ENCODE peak calls at places on chromosomes 3 and 15, in seven cellular contexts. N is K562, Y is BE2C, H is uterus, G is GM10248, C is H9, B is NB4. E is an unnamed sample.

GRCh38 chr15:85771276-85771675 is 23.4 kb downstream of the KLHL25 start:
- DNase-seq in N (no peak), Y (no peak), H (no peak), G (no peak), C (no peak), B (no peak), E (no peak)

GRCh38 chr3:34155108-34155507 is 356.7 kb downstream of the PDCD6IP start:
- DNase-seq in N (no peak), Y (no peak), H (no peak), G (no peak), C (no peak), B (no peak), E (no peak)

GRCh38 chr15:71809346-71809745 is 1.0 kb upstream of the NR2E3 start:
- DNase-seq in N (no peak), Y (no peak), H (no peak), G (no peak), C (no peak), B (no peak), E (no peak)

GRCh38 chr3:9168230-9168629 is 81.2 kb downstream of the SRGAP3 start:
- DNase-seq in N (no peak), Y (no peak), H (no peak), G (peak), C (peak), B (no peak), E (peak)

GRCh38 chr3:27097171-27097570 is 272.0 kb downstream of the NEK10 start:
- DNase-seq in N (no peak), Y (no peak), H (no peak), G (no peak), C (no peak), B (no peak), E (no peak)

GRCh38 chr3:58047806-58048205 is 39.6 kb downstream of the FLNB start:
- DNase-seq in N (no peak), Y (no peak), H (no peak), G (no peak), C (no peak), B (no peak), E (no peak)

GRCh38 chr15:83631534-83631933 is 22.4 kb upstream of the ADAMTSL3 start:
- DNase-seq in N (no peak), Y (no peak), H (no peak), G (no peak), C (no peak), B (no peak), E (no peak)

GRCh38 chr3:150202696-150203095 is 205.4 kb upstream of the TSC22D2 start:
- DNase-seq in N (no peak), Y (no peak), H (no peak), G (no peak), C (no peak), B (no peak), E (no peak)

GRCh38 chr15:39144613-39145012 is 436.3 kb upstream of the THBS1 start:
- DNase-seq in N (no peak), Y (no peak), H (no peak), G (no peak), C (no peak), B (no peak), E (no peak)

GRCh38 chr3:114454592-114455251 is 160.9 kb downstream of the TIGIT start:
- DNase-seq in N (no peak), Y (peak), H (no peak), G (no peak), C (no peak), B (no peak), E (peak)

GRCh38 chr3:44996556-44996969 is 20.5 kb downstream of the EXOSC7 start:
- DNase-seq in N (no peak), Y (peak), H (no peak), G (peak), C (no peak), B (no peak), E (no peak)

GRCh38 chr15:62739507-62739906 is 303.0 kb upstream of the TPM1 start:
- DNase-seq in N (no peak), Y (no peak), H (no peak), G (no peak), C (no peak), B (no peak), E (no peak)

GRCh38 chr3:127000128-127000527 is 17.2 kb downstream of the PLXNA1 start:
- DNase-seq in N (no peak), Y (no peak), H (no peak), G (no peak), C (no peak), B (no peak), E (no peak)

GRCh38 chr3:127836004-127836882 is 13.9 kb upstream of the MGLL start:
- DNase-seq in N (no peak), Y (no peak), H (no peak), G (peak), C (no peak), B (no peak), E (peak)

GRCh38 chr3:183428140-183429023 is at the start of gene MCF2L2:
- DNase-seq in N (peak), Y (peak), H (peak), G (peak), C (peak), B (peak), E (peak)

GRCh38 chr3:183430325-183430957 is 2.0 kb upstream of the MCF2L2 start:
- DNase-seq in N (no peak), Y (no peak), H (no peak), G (peak), C (no peak), B (no peak), E (peak)

DNA sequence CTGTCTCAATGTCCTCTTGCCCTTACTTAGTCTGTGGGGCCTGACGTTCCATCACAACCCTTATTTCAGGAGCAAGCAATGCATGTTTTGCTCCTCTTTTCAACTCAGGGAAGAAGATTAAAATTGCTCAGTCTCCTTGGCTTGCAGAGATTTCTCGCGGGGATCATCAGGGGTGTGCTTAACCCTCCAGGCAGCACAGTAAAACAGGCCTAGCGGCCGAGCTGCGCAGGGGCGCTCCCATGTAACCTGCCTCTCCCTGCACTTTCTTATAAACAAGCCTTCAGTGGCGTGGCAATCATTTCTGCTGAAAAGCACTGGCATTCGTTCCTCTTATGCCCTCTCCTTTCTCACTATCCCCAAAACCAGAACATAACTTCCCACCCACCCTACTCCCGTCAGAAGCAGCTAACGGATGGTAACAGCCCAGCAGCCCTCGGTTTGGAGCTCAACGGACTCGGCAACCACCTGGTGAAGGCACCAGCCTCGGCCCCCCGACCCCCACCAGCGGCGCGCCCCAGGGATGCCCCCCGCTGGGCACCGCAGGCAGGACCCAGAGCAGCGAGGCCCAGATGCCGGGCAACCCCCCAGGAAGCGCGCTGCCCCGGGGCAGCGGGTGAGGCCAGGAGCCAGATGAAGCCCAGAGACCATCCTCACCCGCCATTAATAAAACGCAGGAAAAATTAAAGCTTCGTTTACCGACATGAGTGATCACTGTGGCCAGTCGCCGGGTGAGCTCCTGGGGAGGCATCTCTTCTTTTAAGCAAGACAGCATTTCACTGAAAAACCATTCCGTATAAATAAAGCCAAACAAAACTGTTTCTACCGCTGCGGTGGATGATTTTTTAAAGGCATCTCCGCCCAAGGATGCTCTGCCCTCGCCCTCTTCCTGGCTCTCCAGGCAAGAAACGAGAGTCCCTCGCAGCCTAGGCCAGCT is 946 bp downstream of the MCF2L2 start:
- DNase-seq in N (no peak), Y (peak), H (no peak), G (no peak), C (peak), B (no peak), E (no peak)
- TF ChIP-seq CTCF in N (no peak), Y (no peak), H (no peak), G (no peak), C (peak), B (no peak), E (no peak)

GRCh38 chr3:124281453-124282316 is 289.8 kb upstream of the ROPN1 start:
- DNase-seq in N (peak), Y (peak), H (no peak), G (peak), C (no peak), B (peak), E (peak)
- TF ChIP-seq CTCF in N (peak), Y (peak), H (peak), G (peak), C (peak), B (peak), E (peak)

DNA sequence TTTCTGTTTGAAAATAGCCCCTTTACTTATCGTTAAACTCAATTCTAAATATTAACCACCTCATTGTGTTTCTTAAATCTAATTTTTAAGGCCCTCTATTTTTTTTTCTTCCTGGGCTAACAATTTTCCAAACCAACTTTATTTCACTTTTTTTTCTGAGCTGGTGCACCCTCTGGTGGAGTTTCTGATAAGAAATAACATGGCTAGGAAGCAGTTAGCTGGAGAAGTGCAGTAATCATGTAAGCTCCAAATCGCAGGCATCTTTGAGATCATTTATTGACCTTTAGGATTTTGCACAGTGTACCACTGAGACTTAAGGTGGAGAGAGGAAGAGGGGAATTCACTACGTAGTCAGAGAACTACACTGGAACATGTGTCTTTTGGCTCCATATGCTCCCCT is 6.4 kb downstream of the TMEM207 start:
- DNase-seq in N (no peak), Y (no peak), H (no peak), G (no peak), C (no peak), B (peak), E (no peak)
- TF ChIP-seq CTCF in N (no peak), Y (no peak), H (peak), G (no peak), C (peak), B (peak), E (no peak)

GRCh38 chr3:172333692-172334457 is 114.4 kb downstream of the GHSR start:
- DNase-seq in N (no peak), Y (no peak), H (no peak), G (no peak), C (no peak), B (no peak), E (no peak)
- TF ChIP-seq CTCF in N (no peak), Y (peak), H (no peak), G (no peak), C (peak), B (no peak), E (no peak)

E was measured in GM12865.